ENCODE peak calls at places on chromosomes 4 and X, in four cellular contexts. One of them, this sample, is unnamed.

GRCh38 chr4:128917781-128918180 is 108.3 kb downstream of the JADE1 start:
- DNase-seq in foreskin fibroblast: no peak
- DNase-seq in kidney: no peak
- DNase-seq in fibroblast of the aortic adventitia: no peak
- DNase-seq in this sample: no peak

GRCh38 chr4:78464265-78464664 is 87.3 kb upstream of the ANXA3 start:
- DNase-seq in foreskin fibroblast: no peak
- DNase-seq in kidney: no peak
- DNase-seq in fibroblast of the aortic adventitia: no peak
- DNase-seq in this sample: no peak

GRCh38 chrX:41781500-41781899 is 57.5 kb downstream of the GPR82 start:
- DNase-seq in foreskin fibroblast: peak; percentile 24
- DNase-seq in kidney: no peak
- DNase-seq in fibroblast of the aortic adventitia: peak; percentile 61
- DNase-seq in this sample: no peak

GRCh38 chrX:149647505-149647904 is 15.9 kb upstream of the TMEM185A start:
- DNase-seq in foreskin fibroblast: no peak
- DNase-seq in kidney: no peak
- DNase-seq in fibroblast of the aortic adventitia: no peak
- DNase-seq in this sample: no peak

GRCh38 chrX:72243472-72243871 is 4.6 kb upstream of the ERCC6L start:
- DNase-seq in foreskin fibroblast: peak; percentile 20
- DNase-seq in kidney: no peak
- DNase-seq in fibroblast of the aortic adventitia: peak; percentile 62
- DNase-seq in this sample: no peak

GRCh38 chr4:168153596-168154440 is 61.5 kb downstream of the ANXA10 start:
- DNase-seq in foreskin fibroblast: peak; percentile 72
- DNase-seq in kidney: peak; percentile 87
- DNase-seq in fibroblast of the aortic adventitia: peak; percentile 92
- DNase-seq in this sample: peak; percentile 68

GRCh38 chrX:56113785-56114436 is 118.2 kb upstream of the KLF8 start:
- DNase-seq in foreskin fibroblast: no peak
- DNase-seq in kidney: peak; percentile 62
- DNase-seq in fibroblast of the aortic adventitia: no peak
- DNase-seq in this sample: no peak

GRCh38 chrX:132615396-132616131 is 126.7 kb upstream of the MBNL3 start:
- DNase-seq in foreskin fibroblast: no peak
- DNase-seq in kidney: no peak
- DNase-seq in fibroblast of the aortic adventitia: peak; percentile 38
- DNase-seq in this sample: no peak

GRCh38 chr4:24595662-24596061 is 11.3 kb upstream of the DHX15 start:
- DNase-seq in foreskin fibroblast: no peak
- DNase-seq in kidney: no peak
- DNase-seq in fibroblast of the aortic adventitia: no peak
- DNase-seq in this sample: no peak

GRCh38 chrX:38304010-38304409 is 23.3 kb downstream of the RPGR start:
- DNase-seq in foreskin fibroblast: no peak
- DNase-seq in kidney: no peak
- DNase-seq in fibroblast of the aortic adventitia: peak; percentile 22
- DNase-seq in this sample: no peak

GRCh38 chrX:130836447-130836846 is 66.6 kb downstream of the ENOX2 start:
- DNase-seq in foreskin fibroblast: no peak
- DNase-seq in kidney: no peak
- DNase-seq in fibroblast of the aortic adventitia: peak; percentile 17
- DNase-seq in this sample: no peak

GRCh38 chrX:41516995-41517660 is 70.0 kb downstream of the NYX start:
- DNase-seq in foreskin fibroblast: no peak
- DNase-seq in kidney: no peak
- DNase-seq in fibroblast of the aortic adventitia: no peak
- DNase-seq in this sample: no peak

GRCh38 chr4:145619639-145619996 is 433 bp downstream of the MMAA start:
- DNase-seq in foreskin fibroblast: peak; percentile 17
- DNase-seq in kidney: peak; percentile 84
- DNase-seq in fibroblast of the aortic adventitia: peak; percentile 65
- DNase-seq in this sample: no peak

GRCh38 chr4:158809611-158810486 is 41.0 kb downstream of the FNIP2 start:
- DNase-seq in foreskin fibroblast: peak; percentile 55
- DNase-seq in kidney: no peak
- DNase-seq in fibroblast of the aortic adventitia: peak; percentile 98
- DNase-seq in this sample: peak; percentile 71

GRCh38 chr4:139704915-139705485 is 39.4 kb downstream of the MGST2 start:
- DNase-seq in foreskin fibroblast: no peak
- DNase-seq in kidney: no peak
- DNase-seq in fibroblast of the aortic adventitia: peak; percentile 27
- DNase-seq in this sample: no peak

GRCh38 chrX:14964500-14964899 is 91.3 kb downstream of the MOSPD2 start:
- DNase-seq in foreskin fibroblast: no peak
- DNase-seq in kidney: no peak
- DNase-seq in fibroblast of the aortic adventitia: peak; percentile 23
- DNase-seq in this sample: no peak

GRCh38 chr4:180449395-180449956 is 1793.7 kb upstream of the TENM3 start:
- DNase-seq in foreskin fibroblast: no peak
- DNase-seq in kidney: no peak
- DNase-seq in fibroblast of the aortic adventitia: no peak
- DNase-seq in this sample: no peak

GRCh38 chrX:140250363-140250762 is 254.5 kb downstream of the SOX3 start:
- DNase-seq in foreskin fibroblast: no peak
- DNase-seq in kidney: no peak
- DNase-seq in fibroblast of the aortic adventitia: no peak
- DNase-seq in this sample: no peak

GRCh38 chr4:7055990-7056325 is 11.9 kb downstream of the GRPEL1 start:
- DNase-seq in foreskin fibroblast: no peak
- DNase-seq in kidney: no peak
- DNase-seq in fibroblast of the aortic adventitia: no peak
- DNase-seq in this sample: no peak

GRCh38 chr4:7052923-7053715 is 9.9 kb downstream of the TADA2B start:
- DNase-seq in foreskin fibroblast: no peak
- DNase-seq in kidney: no peak
- DNase-seq in fibroblast of the aortic adventitia: peak; percentile 14
- DNase-seq in this sample: no peak

GRCh38 chr4:7054106-7054880 is 11.1 kb downstream of the TADA2B start:
- DNase-seq in foreskin fibroblast: no peak
- DNase-seq in kidney: no peak
- DNase-seq in fibroblast of the aortic adventitia: no peak
- DNase-seq in this sample: no peak

GRCh38 chr4:7052313-7052712 is 9.1 kb downstream of the TADA2B start:
- DNase-seq in foreskin fibroblast: no peak
- DNase-seq in kidney: no peak
- DNase-seq in fibroblast of the aortic adventitia: no peak
- DNase-seq in this sample: no peak

DNA sequence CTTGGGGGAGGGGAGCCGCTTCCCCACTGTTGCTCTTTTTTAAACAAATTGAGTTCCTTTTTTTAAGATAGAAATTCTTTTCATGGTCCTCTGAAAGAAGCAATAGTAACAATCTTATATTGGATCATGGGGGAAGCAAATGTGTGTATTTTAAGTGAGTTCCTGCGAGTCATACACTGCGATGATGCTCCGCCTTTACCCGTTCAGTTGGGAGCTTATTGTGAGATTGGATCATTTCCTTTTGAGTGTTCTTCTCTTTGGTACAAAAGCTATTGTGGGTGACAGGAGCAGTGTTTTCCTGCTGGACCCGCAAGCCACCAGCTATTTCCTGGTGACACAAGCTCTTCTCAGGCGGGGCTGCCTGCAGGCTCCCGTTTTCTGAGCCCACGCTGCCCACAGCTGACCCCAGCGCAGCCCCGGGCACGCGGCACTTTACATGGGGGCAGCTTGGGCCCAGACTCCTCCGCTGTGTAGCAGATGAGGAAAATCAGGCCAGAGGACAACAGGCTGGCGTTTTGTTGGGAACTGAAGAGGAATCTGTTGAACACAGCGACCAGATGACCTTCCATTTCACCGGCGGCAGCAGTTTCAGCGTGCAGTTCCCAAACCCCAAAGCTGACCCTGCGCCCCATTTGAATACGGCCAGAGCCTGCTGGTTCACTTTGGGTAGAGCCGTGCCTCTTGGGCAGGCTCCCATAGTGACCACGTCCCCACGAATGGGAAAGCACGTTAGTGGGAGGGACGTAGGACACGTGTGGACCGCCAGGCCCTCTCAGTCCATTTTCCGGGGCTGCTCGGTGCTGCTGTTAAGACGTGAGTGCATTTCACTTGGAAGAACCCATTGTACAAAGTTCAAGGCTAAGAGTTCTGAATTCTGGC is 12.2 kb downstream of the TADA2B start:
- DNase-seq in foreskin fibroblast: peak; percentile 51
- DNase-seq in kidney: no peak
- DNase-seq in fibroblast of the aortic adventitia: no peak
- DNase-seq in this sample: no peak
- H3K4me3 ChIP-seq in foreskin fibroblast: no peak overlapping the region
- H3K4me3 ChIP-seq in kidney: no peak overlapping the region
- H3K4me3 ChIP-seq in fibroblast of the aortic adventitia: no peak overlapping the region
- H3K4me3 ChIP-seq in this sample: no peak overlapping the region

GRCh38 chr4:26822546-26822945 is 38.1 kb upstream of the STIM2 start:
- DNase-seq in foreskin fibroblast: no peak
- DNase-seq in kidney: no peak
- DNase-seq in fibroblast of the aortic adventitia: no peak
- DNase-seq in this sample: no peak

GRCh38 chr4:26820346-26820745 is 40.3 kb upstream of the STIM2 start:
- DNase-seq in foreskin fibroblast: no peak
- DNase-seq in kidney: no peak
- DNase-seq in fibroblast of the aortic adventitia: no peak
- DNase-seq in this sample: no peak

GRCh38 chr4:26823583-26823982 is 37.1 kb upstream of the STIM2 start:
- DNase-seq in foreskin fibroblast: no peak
- DNase-seq in kidney: no peak
- DNase-seq in fibroblast of the aortic adventitia: no peak
- DNase-seq in this sample: no peak

GRCh38 chr4:26819478-26819877 is 41.2 kb upstream of the STIM2 start:
- DNase-seq in foreskin fibroblast: no peak
- DNase-seq in kidney: no peak
- DNase-seq in fibroblast of the aortic adventitia: no peak
- DNase-seq in this sample: no peak

GRCh38 chr4:26821677-26822503 is 38.8 kb upstream of the STIM2 start:
- DNase-seq in foreskin fibroblast: peak; percentile 28
- DNase-seq in kidney: no peak
- DNase-seq in fibroblast of the aortic adventitia: no peak
- DNase-seq in this sample: no peak
- H3K4me3 ChIP-seq in foreskin fibroblast: no peak overlapping the region
- H3K4me3 ChIP-seq in kidney: no peak overlapping the region
- H3K4me3 ChIP-seq in fibroblast of the aortic adventitia: no peak overlapping the region
- H3K4me3 ChIP-seq in this sample: no peak overlapping the region

GRCh38 chrX:281166-281999 is at the start of gene PLCXD1:
- DNase-seq in foreskin fibroblast: no peak
- DNase-seq in kidney: peak; percentile 68
- DNase-seq in fibroblast of the aortic adventitia: peak; percentile 34
- DNase-seq in this sample: no peak
- H3K4me3 ChIP-seq in foreskin fibroblast: peak within 1 kb of the TSS; percentile 62
- H3K4me3 ChIP-seq in kidney: no peak within 1 kb of the TSS
- H3K4me3 ChIP-seq in fibroblast of the aortic adventitia: peak within 1 kb of the TSS; percentile 60
- H3K4me3 ChIP-seq in this sample: peak within 1 kb of the TSS; percentile 41

DNA sequence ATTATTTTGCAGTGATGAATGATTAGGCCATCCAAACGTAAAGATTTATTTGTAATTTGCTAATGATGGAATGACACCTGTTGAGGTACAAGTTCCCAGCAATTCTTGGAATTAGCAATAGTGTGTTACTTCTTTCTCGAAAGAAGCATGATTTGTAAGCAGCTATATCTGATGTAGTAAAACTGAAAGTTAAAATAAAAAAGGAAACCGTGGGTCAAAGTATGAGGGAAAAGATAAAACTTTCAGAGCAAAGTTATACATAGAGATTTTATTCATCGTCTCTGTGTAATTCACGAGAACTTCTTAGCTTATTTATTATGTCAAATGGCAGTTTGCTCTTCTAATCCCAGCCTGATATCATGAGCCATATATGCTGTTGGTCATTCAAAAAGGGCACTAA is 59.0 kb downstream of the NFKB1 start:
- DNase-seq in foreskin fibroblast: no peak
- DNase-seq in kidney: no peak
- DNase-seq in fibroblast of the aortic adventitia: no peak
- DNase-seq in this sample: no peak
- H3K4me3 ChIP-seq in foreskin fibroblast: no peak overlapping the region
- H3K4me3 ChIP-seq in kidney: peak overlapping the region; percentile 2
- H3K4me3 ChIP-seq in fibroblast of the aortic adventitia: peak overlapping the region; percentile 20
- H3K4me3 ChIP-seq in this sample: no peak overlapping the region

GRCh38 chr4:74120086-74120485 is 21.1 kb upstream of the CXCL2 start:
- DNase-seq in foreskin fibroblast: peak; percentile 41
- DNase-seq in kidney: no peak
- DNase-seq in fibroblast of the aortic adventitia: no peak
- DNase-seq in this sample: no peak
- H3K4me3 ChIP-seq in foreskin fibroblast: no peak overlapping the region
- H3K4me3 ChIP-seq in kidney: no peak overlapping the region
- H3K4me3 ChIP-seq in fibroblast of the aortic adventitia: no peak overlapping the region
- H3K4me3 ChIP-seq in this sample: no peak overlapping the region

GRCh38 chr4:13875160-13875559 is 247.6 kb upstream of the BOD1L1 start:
- DNase-seq in foreskin fibroblast: no peak
- DNase-seq in kidney: no peak
- DNase-seq in fibroblast of the aortic adventitia: no peak
- DNase-seq in this sample: no peak
- H3K4me3 ChIP-seq in foreskin fibroblast: no peak overlapping the region
- H3K4me3 ChIP-seq in kidney: no peak overlapping the region
- H3K4me3 ChIP-seq in fibroblast of the aortic adventitia: no peak overlapping the region
- H3K4me3 ChIP-seq in this sample: no peak overlapping the region

DNA sequence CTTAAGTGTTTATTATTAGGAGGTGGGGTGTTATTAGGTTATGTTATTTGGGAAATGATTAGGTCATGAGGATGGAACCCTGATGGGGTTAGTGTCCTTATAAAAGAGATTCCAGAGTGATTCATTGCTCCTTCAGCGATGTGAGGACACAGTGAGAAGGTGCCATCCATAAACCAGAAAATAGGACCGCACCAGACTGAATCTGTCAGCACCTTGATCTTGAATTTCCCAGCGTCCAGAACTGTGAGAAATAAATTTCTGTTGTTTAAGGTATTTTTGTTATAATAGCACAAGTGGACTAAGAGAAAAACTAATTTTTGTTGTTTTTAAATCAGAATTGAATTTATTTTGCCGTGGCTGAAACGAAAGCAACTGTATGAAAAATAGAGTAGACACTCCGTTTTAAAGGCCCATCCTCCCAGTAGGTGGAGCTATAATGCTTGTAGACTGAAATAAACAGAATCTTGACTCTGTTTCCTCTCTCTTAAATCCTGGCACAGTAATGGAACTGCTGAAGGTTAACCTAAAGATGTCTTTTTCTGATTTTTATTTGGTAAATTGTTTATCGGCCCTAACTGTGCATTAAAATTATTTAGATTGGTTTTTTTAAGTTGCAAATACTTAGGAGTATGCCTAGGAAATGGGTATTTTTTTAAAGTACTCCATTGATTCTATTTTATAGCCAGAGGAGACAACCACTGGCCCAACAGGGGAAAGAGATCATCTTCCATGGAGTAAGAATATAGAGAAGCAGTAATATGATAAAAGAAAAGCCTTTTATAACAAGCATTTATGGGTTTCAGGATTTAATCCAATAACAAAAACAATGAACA is 133.2 kb upstream of the ADAMTS3 start:
- DNase-seq in foreskin fibroblast: peak; percentile 19
- DNase-seq in kidney: no peak
- DNase-seq in fibroblast of the aortic adventitia: peak; percentile 83
- DNase-seq in this sample: peak; percentile 21
- H3K4me3 ChIP-seq in foreskin fibroblast: peak overlapping the region; percentile 56
- H3K4me3 ChIP-seq in kidney: peak overlapping the region; percentile 57
- H3K4me3 ChIP-seq in fibroblast of the aortic adventitia: peak overlapping the region; percentile 61
- H3K4me3 ChIP-seq in this sample: peak overlapping the region; percentile 44

This sample was measured in skeletal muscle cell.